ENCODE peak calls at places on chromosomes 12 and 14, in four cellular contexts. B, H, G and R are unnamed samples.

GRCh38 chr12:121968880-121969279 is 50.5 kb downstream of the CFAP251 start:
- DNase-seq in B (no peak), H (no peak), G (no peak), R (peak; percentile 45)

GRCh38 chr14:29925106-29925722 is 2.4 kb downstream of the PRKD1 start:
- DNase-seq in B (no peak), H (no peak), G (no peak), R (peak; percentile 66)

GRCh38 chr14:79605863-79606262 is 605.4 kb downstream of the DIO2 start:
- DNase-seq in B (no peak), H (no peak), G (no peak), R (no peak)

GRCh38 chr14:73236157-73236556 is 1.1 kb upstream of the PAPLN start:
- DNase-seq in B (no peak), H (no peak), G (no peak), R (no peak)

GRCh38 chr12:50505386-50505827 is 622 bp downstream of the DIP2B start:
- DNase-seq in B (no peak), H (no peak), G (peak; percentile 32), R (no peak)

GRCh38 chr12:85356596-85357385 is 76.8 kb downstream of the ALX1 start:
- DNase-seq in B (no peak), H (no peak), G (peak; percentile 63), R (no peak)

GRCh38 chr12:131128556-131128955 is 174.8 kb downstream of the ADGRD1 start:
- DNase-seq in B (no peak), H (no peak), G (no peak), R (no peak)

GRCh38 chr12:54162741-54163140 is 26.0 kb downstream of the SMUG1 start:
- DNase-seq in B (no peak), H (no peak), G (no peak), R (no peak)

GRCh38 chr14:27409936-27410335 is 812.1 kb upstream of the NOVA1 start:
- DNase-seq in B (no peak), H (no peak), G (peak; percentile 18), R (no peak)

GRCh38 chr12:5665615-5666014 is 233.7 kb downstream of the NTF3 start:
- DNase-seq in B (no peak), H (no peak), G (no peak), R (no peak)

GRCh38 chr12:132108211-132108832 is 35.8 kb downstream of the DDX51 start:
- DNase-seq in B (no peak), H (no peak), G (no peak), R (peak; percentile 74)

GRCh38 chr14:91827746-91828145 is 39.6 kb downstream of the TC2N start:
- DNase-seq in B (no peak), H (no peak), G (no peak), R (no peak)

GRCh38 chr14:91829511-91829910 is 37.8 kb downstream of the TC2N start:
- DNase-seq in B (no peak), H (no peak), G (peak; percentile 66), R (no peak)

GRCh38 chr14:91834571-91834970 is 32.8 kb downstream of the TC2N start:
- DNase-seq in B (no peak), H (no peak), G (no peak), R (no peak)

GRCh38 chr14:91831337-91831736 is 36.0 kb downstream of the TC2N start:
- DNase-seq in B (no peak), H (no peak), G (no peak), R (no peak)

DNA sequence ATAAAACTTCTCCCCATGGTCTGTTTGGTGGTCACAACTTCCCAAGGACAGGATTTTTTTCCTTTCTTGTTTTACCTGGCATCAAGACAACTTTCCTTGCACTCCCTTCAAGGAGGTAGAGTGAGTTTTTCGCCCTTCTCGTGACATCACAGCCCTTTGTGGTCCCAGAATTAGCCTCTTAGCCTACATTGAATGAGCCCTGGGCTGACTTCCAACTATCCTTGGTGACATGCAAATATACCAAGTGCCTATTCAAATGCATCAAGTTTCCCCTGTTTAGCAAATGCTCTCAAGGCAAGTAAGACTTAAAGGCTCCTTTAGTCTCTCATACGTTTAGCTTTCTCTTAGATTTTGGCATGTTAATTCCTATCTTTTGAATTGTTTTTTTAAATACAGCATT is 36.6 kb downstream of the TC2N start:
- DNase-seq in B (peak; percentile 68), H (no peak), G (peak; percentile 59), R (no peak)
- H3K4me3 ChIP-seq in B (no peak overlapping the region), H (no peak overlapping the region), G (no peak overlapping the region), R (no peak overlapping the region)

GRCh38 chr12:106114084-106115068 is 24.4 kb downstream of the NUAK1 start:
- DNase-seq in B (no peak), H (no peak), G (peak; percentile 62), R (no peak)
- H3K4me1 ChIP-seq in B (peaks cover 59% of the 10 kb centered on the region), H (no peaks in the 10 kb centered on the region), G (peaks cover 31% of the 10 kb centered on the region), R (peaks cover 40% of the 10 kb centered on the region)

GRCh38 chr12:13198921-13199320 is 2.4 kb downstream of the EMP1 start:
- DNase-seq in B (no peak), H (no peak), G (no peak), R (no peak)
- H3K4me3 ChIP-seq in B (peak overlapping the region; percentile 42), H (no peak overlapping the region), G (peak overlapping the region; percentile 100), R (no peak overlapping the region)

DNA sequence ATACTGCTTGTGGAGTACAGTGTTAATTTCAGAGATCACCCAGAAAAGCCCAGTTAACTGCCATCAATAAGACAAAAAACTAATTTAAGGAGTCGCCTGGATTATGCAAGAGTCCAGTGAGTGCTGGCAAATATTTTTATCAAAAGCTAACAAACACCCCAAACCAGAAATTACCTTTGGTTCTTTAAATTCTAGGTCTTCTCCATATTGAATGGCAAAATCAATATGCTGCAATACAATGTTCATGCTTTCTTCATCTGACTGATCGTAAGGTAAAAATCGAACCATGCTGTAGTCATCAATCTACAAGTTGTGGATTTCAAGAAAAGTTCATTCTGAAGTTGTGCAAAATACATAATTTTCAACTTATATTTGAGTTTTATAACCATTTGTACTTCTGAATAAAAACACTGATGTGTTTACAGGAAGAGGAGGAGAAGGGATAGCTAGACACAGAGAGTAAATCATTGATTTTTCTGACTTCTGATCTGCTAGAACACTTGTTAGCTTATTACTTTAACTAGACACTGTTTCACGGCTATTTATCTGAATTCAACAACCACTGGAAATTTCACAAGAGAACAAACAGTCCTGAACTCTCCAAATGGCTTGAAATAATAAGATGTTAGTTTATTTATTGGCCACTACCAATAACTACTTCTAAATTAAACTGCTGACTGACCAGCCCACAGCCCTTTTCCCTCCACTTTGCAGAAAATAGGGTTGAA is 3.6 kb upstream of the ARPC3 start:
- DNase-seq in B (no peak), H (no peak), G (no peak), R (no peak)
- H3K4me1 ChIP-seq in B (peaks cover 10% of the 10 kb centered on the region), H (peaks cover 12% of the 10 kb centered on the region), G (peaks cover 5% of the 10 kb centered on the region), R (no peaks in the 10 kb centered on the region)

GRCh38 chr12:129179941-129180340 is 326.7 kb downstream of the GLT1D1 start:
- DNase-seq in B (no peak), H (no peak), G (no peak), R (no peak)

GRCh38 chr12:129190827-129191226 is 337.5 kb downstream of the GLT1D1 start:
- DNase-seq in B (no peak), H (no peak), G (no peak), R (peak; percentile 96)

GRCh38 chr12:129186952-129187351 is 333.7 kb downstream of the GLT1D1 start:
- DNase-seq in B (no peak), H (no peak), G (peak; percentile 17), R (peak; percentile 73)

GRCh38 chr12:129184066-129184695 is 330.9 kb downstream of the GLT1D1 start:
- DNase-seq in B (no peak), H (no peak), G (no peak), R (no peak)

GRCh38 chr12:129185855-129186254 is 332.6 kb downstream of the GLT1D1 start:
- DNase-seq in B (no peak), H (no peak), G (no peak), R (no peak)
- H3K4me3 ChIP-seq in B (no peak overlapping the region), H (no peak overlapping the region), G (no peak overlapping the region), R (no peak overlapping the region)

GRCh38 chr12:120121766-120122293 is 5.3 kb upstream of the RAB35 start:
- DNase-seq in B (no peak), H (peak; percentile 81), G (no peak), R (no peak)
- H3K4me1 ChIP-seq in B (peaks cover 33% of the 10 kb centered on the region), H (peaks cover 52% of the 10 kb centered on the region), G (peaks cover 18% of the 10 kb centered on the region), R (peaks cover 10% of the 10 kb centered on the region)

DNA sequence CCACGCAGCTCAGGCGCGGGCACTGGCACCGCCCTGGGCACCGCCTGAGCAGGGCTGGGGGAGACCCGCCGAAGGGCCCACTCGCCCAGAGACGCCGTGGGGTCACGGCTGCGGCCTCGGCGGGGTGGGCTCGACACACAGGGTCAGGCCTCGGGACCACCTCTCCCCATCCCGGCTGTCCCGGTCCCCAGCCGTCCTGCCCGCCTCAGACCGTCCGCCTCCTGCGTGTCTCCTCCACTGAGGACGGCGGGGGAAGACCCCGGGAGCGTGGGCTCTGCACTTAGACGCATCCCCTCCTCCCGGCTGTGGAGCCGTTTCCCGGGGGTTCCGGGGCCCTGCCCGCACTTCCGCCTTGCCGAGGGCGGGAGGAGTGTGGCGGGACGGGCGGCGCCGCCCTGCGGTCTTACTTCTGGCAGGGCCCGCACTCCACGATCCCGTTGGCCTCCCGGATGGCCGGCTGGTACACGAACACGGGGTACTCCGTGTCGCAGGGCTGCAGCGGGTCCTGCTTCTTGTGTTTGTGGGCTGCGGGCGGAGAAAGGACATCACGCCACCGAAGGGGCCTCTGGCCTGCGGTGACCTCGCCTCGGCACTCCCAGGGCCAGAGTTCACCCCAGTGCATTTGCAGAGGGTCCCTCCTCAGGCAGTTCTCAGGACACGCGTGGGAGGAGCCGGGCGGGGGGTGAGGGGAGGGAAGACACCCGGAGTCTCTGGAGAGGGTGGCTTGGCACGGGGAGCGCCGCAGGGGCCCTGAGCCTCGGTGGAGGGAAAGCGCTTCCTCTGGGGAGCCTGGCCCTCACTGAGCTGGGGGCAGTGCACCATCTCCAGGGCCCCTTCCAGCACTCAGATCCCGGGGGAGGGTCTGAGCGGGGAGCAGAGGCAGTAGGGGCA is 23.1 kb upstream of the LRTM2 start:
- DNase-seq in B (peak; percentile 63), H (peak; percentile 67), G (no peak), R (peak; percentile 68)
- H3K4me3 ChIP-seq in B (peak overlapping the region; percentile 71), H (peak overlapping the region; percentile 7), G (no peak overlapping the region), R (no peak overlapping the region)

DNA sequence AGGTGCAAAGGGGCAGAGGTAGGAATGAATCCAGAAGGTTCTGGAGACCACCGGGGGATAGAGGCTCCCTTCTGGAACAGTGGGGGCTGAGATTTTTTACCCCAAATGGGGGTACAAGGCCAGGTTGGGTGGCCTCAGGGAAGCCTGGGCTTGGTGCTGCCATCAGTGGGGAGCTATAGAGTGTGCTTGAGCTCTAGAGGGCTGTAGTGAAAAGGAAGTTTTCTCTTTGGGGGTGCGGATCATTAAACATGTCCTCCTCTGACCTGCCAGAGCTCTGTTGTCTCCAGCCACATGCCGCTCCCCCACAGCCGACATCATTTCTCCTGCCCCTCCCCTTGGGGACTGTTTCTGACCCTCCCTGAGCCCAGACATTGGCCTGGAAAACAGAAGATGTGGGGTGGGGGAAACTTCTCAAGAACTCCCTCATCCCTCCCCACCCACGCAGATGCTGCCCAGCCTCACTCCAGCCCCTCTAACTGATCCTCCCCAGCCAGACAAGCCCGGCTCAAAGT is 25.3 kb downstream of the DTX1 start:
- DNase-seq in B (no peak), H (no peak), G (no peak), R (no peak)
- H3K4me1 ChIP-seq in B (no peaks in the 10 kb centered on the region), H (peaks cover 9% of the 10 kb centered on the region), G (peaks cover under 1% of the 10 kb centered on the region), R (no peaks in the 10 kb centered on the region)

GRCh38 chr14:90644882-90645281 is 171.3 kb downstream of the TTC7B start:
- DNase-seq in B (no peak), H (no peak), G (no peak), R (no peak)
- H3K4me3 ChIP-seq in B (no peak overlapping the region), H (no peak overlapping the region), G (no peak overlapping the region), R (no peak overlapping the region)